ENCODE peak calls at places on chromosomes 4 and X, in five cellular contexts. One of them, this sample, is unnamed.

GRCh38 chr4:112765317-112765989 is 128.5 kb downstream of the LARP7 start:
- DNase-seq in right cardiac atrium: no peak
- DNase-seq in Panc1: no peak
- DNase-seq in brain microvascular endothelial cell: peak; percentile 3
- DNase-seq in Peyer's patch: no peak
- DNase-seq in this sample: no peak

GRCh38 chr4:186840771-186841301 is 117.2 kb upstream of the FAT1 start:
- DNase-seq in Peyer's patch: no peak
- DNase-seq in right cardiac atrium: peak; percentile 72
- DNase-seq in Panc1: peak; percentile 33
- DNase-seq in brain microvascular endothelial cell: no peak
- DNase-seq in this sample: no peak

GRCh38 chrX:151153086-151153485 is 23.3 kb upstream of the GPR50 start:
- DNase-seq in brain microvascular endothelial cell: peak; percentile 4
- DNase-seq in Panc1: peak; percentile 2
- DNase-seq in Peyer's patch: no peak
- DNase-seq in right cardiac atrium: no peak
- DNase-seq in this sample: no peak

GRCh38 chr4:122963222-122963621 is 40.8 kb upstream of the NUDT6 start:
- DNase-seq in brain microvascular endothelial cell: no peak
- DNase-seq in right cardiac atrium: no peak
- DNase-seq in Panc1: no peak
- DNase-seq in Peyer's patch: no peak
- DNase-seq in this sample: no peak

GRCh38 chr4:168830777-168831512 is 179.1 kb downstream of the CBR4 start:
- DNase-seq in Peyer's patch: no peak
- DNase-seq in right cardiac atrium: no peak
- DNase-seq in Panc1: no peak
- DNase-seq in brain microvascular endothelial cell: no peak
- DNase-seq in this sample: no peak

GRCh38 chrX:110125435-110125834 is 122.5 kb downstream of the TMEM164 start:
- DNase-seq in Panc1: no peak
- DNase-seq in right cardiac atrium: no peak
- DNase-seq in Peyer's patch: no peak
- DNase-seq in brain microvascular endothelial cell: no peak
- DNase-seq in this sample: no peak

GRCh38 chr4:173752610-173753009 is 222.6 kb upstream of the HAND2 start:
- DNase-seq in brain microvascular endothelial cell: no peak
- DNase-seq in Panc1: no peak
- DNase-seq in Peyer's patch: no peak
- DNase-seq in right cardiac atrium: no peak
- DNase-seq in this sample: no peak

GRCh38 chr4:74228691-74229640 is 71.0 kb downstream of the MTHFD2L start:
- DNase-seq in Panc1: peak; percentile 18
- DNase-seq in Peyer's patch: peak; percentile 59
- DNase-seq in brain microvascular endothelial cell: peak; percentile 84
- DNase-seq in right cardiac atrium: peak; percentile 72
- DNase-seq in this sample: peak; percentile 68

GRCh38 chrX:103584606-103585005 is 709 bp upstream of the TCEAL4 start:
- DNase-seq in right cardiac atrium: no peak
- DNase-seq in Peyer's patch: no peak
- DNase-seq in brain microvascular endothelial cell: peak; percentile 5
- DNase-seq in Panc1: no peak
- DNase-seq in this sample: no peak

GRCh38 chr4:170872794-170873193 is 783.0 kb upstream of the AADAT start:
- DNase-seq in Peyer's patch: no peak
- DNase-seq in right cardiac atrium: no peak
- DNase-seq in Panc1: no peak
- DNase-seq in brain microvascular endothelial cell: no peak
- DNase-seq in this sample: no peak

GRCh38 chrX:2237976-2238375 is 262.8 kb downstream of the DHRSX start:
- DNase-seq in brain microvascular endothelial cell: no peak
- DNase-seq in Peyer's patch: no peak
- DNase-seq in Panc1: no peak
- DNase-seq in right cardiac atrium: no peak
- DNase-seq in this sample: no peak

GRCh38 chrX:22134681-22135080 is 102.6 kb downstream of the PHEX start:
- DNase-seq in Panc1: no peak
- DNase-seq in right cardiac atrium: no peak
- DNase-seq in brain microvascular endothelial cell: peak; percentile 70
- DNase-seq in Peyer's patch: no peak
- DNase-seq in this sample: no peak

GRCh38 chr4:80162418-80162817 is 34.9 kb upstream of the PRDM8 start:
- DNase-seq in Panc1: no peak
- DNase-seq in right cardiac atrium: no peak
- DNase-seq in brain microvascular endothelial cell: no peak
- DNase-seq in Peyer's patch: no peak
- DNase-seq in this sample: no peak

GRCh38 chr4:159169903-159170302 is 67.0 kb downstream of the RAPGEF2 start:
- DNase-seq in Peyer's patch: no peak
- DNase-seq in right cardiac atrium: no peak
- DNase-seq in brain microvascular endothelial cell: no peak
- DNase-seq in Panc1: no peak
- DNase-seq in this sample: no peak

GRCh38 chr4:8837181-8837811 is 34.3 kb downstream of the HMX1 start:
- DNase-seq in Panc1: no peak
- DNase-seq in Peyer's patch: peak; percentile 25
- DNase-seq in right cardiac atrium: no peak
- DNase-seq in brain microvascular endothelial cell: no peak
- DNase-seq in this sample: no peak

GRCh38 chr4:2697995-2698414 is 58.1 kb downstream of the TNIP2 start:
- DNase-seq in Peyer's patch: no peak
- DNase-seq in Panc1: no peak
- DNase-seq in brain microvascular endothelial cell: no peak
- DNase-seq in right cardiac atrium: no peak
- DNase-seq in this sample: no peak

GRCh38 chr4:158938462-158939044 is 164.3 kb upstream of the RAPGEF2 start:
- DNase-seq in right cardiac atrium: no peak
- DNase-seq in brain microvascular endothelial cell: no peak
- DNase-seq in Panc1: no peak
- DNase-seq in Peyer's patch: no peak
- DNase-seq in this sample: no peak

GRCh38 chr4:25654971-25655963 is at the start of gene SLC34A2:
- DNase-seq in Panc1: no peak
- DNase-seq in Peyer's patch: peak; percentile 65
- DNase-seq in brain microvascular endothelial cell: no peak
- DNase-seq in right cardiac atrium: no peak
- DNase-seq in this sample: no peak

GRCh38 chrX:43706786-43707185 is 50.7 kb downstream of the MAOA start:
- DNase-seq in Panc1: no peak
- DNase-seq in brain microvascular endothelial cell: no peak
- DNase-seq in right cardiac atrium: no peak
- DNase-seq in Peyer's patch: no peak
- DNase-seq in this sample: no peak

GRCh38 chr4:134141728-134142127 is 59.9 kb downstream of the PABPC4L start:
- DNase-seq in right cardiac atrium: no peak
- DNase-seq in Peyer's patch: no peak
- DNase-seq in Panc1: no peak
- DNase-seq in brain microvascular endothelial cell: no peak
- DNase-seq in this sample: no peak

GRCh38 chr4:16915956-16916355 is 17.5 kb upstream of the LDB2 start:
- DNase-seq in Peyer's patch: no peak
- DNase-seq in brain microvascular endothelial cell: no peak
- DNase-seq in Panc1: no peak
- DNase-seq in right cardiac atrium: no peak
- DNase-seq in this sample: no peak

GRCh38 chrX:55593756-55594257 is 29.4 kb upstream of the FOXR2 start:
- DNase-seq in brain microvascular endothelial cell: no peak
- DNase-seq in Peyer's patch: no peak
- DNase-seq in right cardiac atrium: no peak
- DNase-seq in Panc1: no peak
- DNase-seq in this sample: no peak

GRCh38 chrX:77070108-77070918 is 376.9 kb upstream of the FGF16 start:
- DNase-seq in Peyer's patch: no peak
- DNase-seq in right cardiac atrium: peak; percentile 12
- DNase-seq in brain microvascular endothelial cell: no peak
- DNase-seq in Panc1: no peak
- DNase-seq in this sample: no peak

GRCh38 chr4:173489514-173489913 is 40.5 kb downstream of the HAND2 start:
- DNase-seq in Panc1: no peak
- DNase-seq in brain microvascular endothelial cell: no peak
- DNase-seq in right cardiac atrium: no peak
- DNase-seq in Peyer's patch: no peak
- DNase-seq in this sample: no peak

GRCh38 chrX:56564921-56565861 is 1.8 kb downstream of the UBQLN2 start:
- DNase-seq in Peyer's patch: no peak
- DNase-seq in Panc1: no peak
- DNase-seq in brain microvascular endothelial cell: no peak
- DNase-seq in right cardiac atrium: no peak
- DNase-seq in this sample: peak; percentile 29

GRCh38 chr4:186807809-186808634 is 84.4 kb upstream of the FAT1 start:
- DNase-seq in Panc1: no peak
- DNase-seq in brain microvascular endothelial cell: no peak
- DNase-seq in Peyer's patch: no peak
- DNase-seq in right cardiac atrium: no peak
- DNase-seq in this sample: no peak

GRCh38 chrX:2516612-2517011 is 15.8 kb upstream of the DHRSX start:
- DNase-seq in brain microvascular endothelial cell: no peak
- DNase-seq in right cardiac atrium: no peak
- DNase-seq in Peyer's patch: no peak
- DNase-seq in Panc1: no peak
- DNase-seq in this sample: no peak

GRCh38 chr4:184506527-184507121 is 32.3 kb upstream of the IRF2 start:
- DNase-seq in Panc1: no peak
- DNase-seq in Peyer's patch: no peak
- DNase-seq in brain microvascular endothelial cell: no peak
- DNase-seq in right cardiac atrium: no peak
- DNase-seq in this sample: peak; percentile 10

GRCh38 chr4:13534344-13535063 is 9.8 kb downstream of the NKX3-2 start:
- DNase-seq in brain microvascular endothelial cell: no peak
- DNase-seq in Peyer's patch: no peak
- DNase-seq in Panc1: no peak
- DNase-seq in right cardiac atrium: no peak
- DNase-seq in this sample: no peak

GRCh38 chr4:164116286-164116685 is 621.8 kb downstream of the TMA16 start:
- DNase-seq in Peyer's patch: no peak
- DNase-seq in brain microvascular endothelial cell: no peak
- DNase-seq in right cardiac atrium: no peak
- DNase-seq in Panc1: no peak
- DNase-seq in this sample: no peak

GRCh38 chr4:16418814-16419213 is 192.5 kb upstream of the TAPT1 start:
- DNase-seq in Peyer's patch: no peak
- DNase-seq in right cardiac atrium: no peak
- DNase-seq in Panc1: no peak
- DNase-seq in brain microvascular endothelial cell: peak; percentile 36
- DNase-seq in this sample: no peak

GRCh38 chr4:3871881-3872833 is 106.0 kb downstream of the ADRA2C start:
- DNase-seq in brain microvascular endothelial cell: no peak
- DNase-seq in right cardiac atrium: no peak
- DNase-seq in Peyer's patch: peak; percentile 40
- DNase-seq in Panc1: no peak
- DNase-seq in this sample: no peak
- H3K27me3 ChIP-seq in brain microvascular endothelial cell: peaks cover 48% of the 10 kb centered on the region
- H3K27me3 ChIP-seq in right cardiac atrium: no peaks in the 10 kb centered on the region
- H3K27me3 ChIP-seq in Peyer's patch: no peaks in the 10 kb centered on the region
- H3K27me3 ChIP-seq in Panc1: peaks cover 2% of the 10 kb centered on the region
- H3K27me3 ChIP-seq in this sample: no peaks in the 10 kb centered on the region

GRCh38 chr4:139790291-139790690 is 124.7 kb downstream of the MGST2 start:
- DNase-seq in right cardiac atrium: no peak
- DNase-seq in Panc1: no peak
- DNase-seq in Peyer's patch: no peak
- DNase-seq in brain microvascular endothelial cell: no peak
- DNase-seq in this sample: no peak
- H3K27me3 ChIP-seq in right cardiac atrium: no peaks in the 10 kb centered on the region
- H3K27me3 ChIP-seq in Panc1: no peaks in the 10 kb centered on the region
- H3K27me3 ChIP-seq in Peyer's patch: no peaks in the 10 kb centered on the region
- H3K27me3 ChIP-seq in brain microvascular endothelial cell: no peaks in the 10 kb centered on the region
- H3K27me3 ChIP-seq in this sample: no peaks in the 10 kb centered on the region

GRCh38 chr4:6563935-6564645 is 10.9 kb upstream of the MAN2B2 start:
- DNase-seq in brain microvascular endothelial cell: no peak
- DNase-seq in Panc1: no peak
- DNase-seq in Peyer's patch: no peak
- DNase-seq in right cardiac atrium: no peak
- DNase-seq in this sample: no peak

GRCh38 chr4:6566582-6567190 is 8.3 kb upstream of the MAN2B2 start:
- DNase-seq in brain microvascular endothelial cell: no peak
- DNase-seq in Peyer's patch: no peak
- DNase-seq in Panc1: no peak
- DNase-seq in right cardiac atrium: peak; percentile 20
- DNase-seq in this sample: no peak

GRCh38 chr4:6568148-6568547 is 6.8 kb upstream of the MAN2B2 start:
- DNase-seq in Peyer's patch: no peak
- DNase-seq in right cardiac atrium: peak; percentile 3
- DNase-seq in Panc1: no peak
- DNase-seq in brain microvascular endothelial cell: no peak
- DNase-seq in this sample: no peak

GRCh38 chr4:6567218-6567617 is 7.8 kb upstream of the MAN2B2 start:
- DNase-seq in Peyer's patch: no peak
- DNase-seq in Panc1: no peak
- DNase-seq in right cardiac atrium: no peak
- DNase-seq in brain microvascular endothelial cell: no peak
- DNase-seq in this sample: no peak

DNA sequence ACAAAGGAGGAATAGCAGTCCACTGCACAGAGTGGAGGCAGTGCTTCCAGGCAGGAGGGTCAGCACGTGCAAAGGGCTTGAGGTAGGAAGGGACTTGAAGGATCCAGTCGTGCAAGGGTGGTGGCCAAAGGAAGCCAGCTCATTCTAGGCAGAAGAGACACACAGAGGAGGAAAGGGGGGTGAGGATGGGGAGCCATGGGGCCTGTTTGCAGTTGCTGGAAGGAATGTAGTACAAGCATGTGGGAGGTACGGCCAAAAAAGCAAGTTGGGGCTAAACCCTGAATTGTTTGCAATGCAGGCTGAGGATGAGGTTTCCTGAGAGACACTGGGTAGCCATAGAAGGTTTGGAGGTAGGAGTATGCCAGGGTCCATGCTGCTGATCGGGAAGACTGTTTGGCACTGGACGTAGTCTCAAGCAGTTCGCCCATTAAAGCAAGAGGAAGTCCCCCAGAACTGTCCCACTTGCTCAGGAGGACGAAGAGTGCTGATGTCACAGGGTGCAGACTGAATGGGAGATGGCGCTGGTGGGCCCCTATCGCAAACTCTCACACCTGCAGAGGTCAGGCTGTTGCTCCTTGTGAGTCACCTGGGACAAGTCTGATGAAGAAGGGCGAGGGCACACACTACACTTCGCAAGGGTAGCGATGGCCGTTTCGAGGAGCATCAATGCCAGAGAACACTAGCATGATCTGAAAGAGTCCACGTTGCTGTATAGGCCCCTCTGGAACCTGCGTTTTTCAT is 9.1 kb upstream of the MAN2B2 start:
- DNase-seq in right cardiac atrium: peak; percentile 16
- DNase-seq in brain microvascular endothelial cell: no peak
- DNase-seq in Peyer's patch: no peak
- DNase-seq in Panc1: no peak
- DNase-seq in this sample: no peak
- H3K27me3 ChIP-seq in right cardiac atrium: no peaks in the 10 kb centered on the region
- H3K27me3 ChIP-seq in brain microvascular endothelial cell: peaks cover 26% of the 10 kb centered on the region
- H3K27me3 ChIP-seq in Peyer's patch: no peaks in the 10 kb centered on the region
- H3K27me3 ChIP-seq in Panc1: no peaks in the 10 kb centered on the region
- H3K27me3 ChIP-seq in this sample: peaks cover 9% of the 10 kb centered on the region

DNA sequence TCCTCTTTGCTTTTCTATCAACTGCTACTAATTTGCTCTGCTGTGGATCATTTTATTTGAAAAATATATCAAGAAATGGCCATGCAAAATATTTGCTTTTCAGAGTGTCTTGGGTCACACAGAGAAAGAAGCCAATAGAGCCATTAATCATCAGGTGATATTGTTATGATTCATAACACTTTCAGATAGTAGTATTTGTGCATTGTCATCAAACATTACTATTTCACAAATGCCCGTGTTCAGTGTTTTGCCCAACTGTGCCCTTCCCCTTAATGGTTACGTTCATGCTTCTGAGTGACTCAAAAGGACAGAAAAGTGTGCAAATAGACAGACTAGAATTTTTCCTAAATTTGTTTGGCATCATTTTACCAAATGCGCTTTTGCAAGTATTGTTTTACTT is 46.6 kb downstream of the PHOX2B start:
- DNase-seq in Panc1: no peak
- DNase-seq in brain microvascular endothelial cell: no peak
- DNase-seq in right cardiac atrium: no peak
- DNase-seq in Peyer's patch: no peak
- DNase-seq in this sample: no peak
- H3K27me3 ChIP-seq in Panc1: peaks cover 2% of the 10 kb centered on the region
- H3K27me3 ChIP-seq in brain microvascular endothelial cell: peaks cover under 1% of the 10 kb centered on the region
- H3K27me3 ChIP-seq in right cardiac atrium: no peaks in the 10 kb centered on the region
- H3K27me3 ChIP-seq in Peyer's patch: no peaks in the 10 kb centered on the region
- H3K27me3 ChIP-seq in this sample: no peaks in the 10 kb centered on the region

This sample was measured in CD4-positive, alpha-beta memory T cell.